ENCODE peak calls at places on chromosomes 6 and 20, in four cellular contexts. F, G, Z and I are unnamed samples.

GRCh38 chr6:118283759-118284158 is 264.3 kb upstream of the PLN start:
- DNase-seq in F (no peak), G (no peak), Z (peak; percentile 9), I (no peak)

GRCh38 chr6:132713355-132714134 is at the start of gene VNN1:
- DNase-seq in F (no peak), G (no peak), Z (peak; percentile 29), I (no peak)

GRCh38 chr6:152471459-152472070 is 165.6 kb downstream of the SYNE1 start:
- DNase-seq in F (no peak), G (no peak), Z (no peak), I (no peak)

GRCh38 chr20:571754-572331 is 28.3 kb upstream of the CSNK2A1 start:
- DNase-seq in F (peak; percentile 90), G (no peak), Z (peak; percentile 67), I (no peak)

GRCh38 chr6:79810153-79810806 is 137.1 kb downstream of the ELOVL4 start:
- DNase-seq in F (no peak), G (no peak), Z (no peak), I (no peak)

GRCh38 chr6:115016593-115016992 is 673.8 kb upstream of the HS3ST5 start:
- DNase-seq in F (no peak), G (no peak), Z (no peak), I (no peak)

GRCh38 chr6:7535498-7535897 is 6.0 kb upstream of the DSP start:
- DNase-seq in F (no peak), G (no peak), Z (no peak), I (no peak)

GRCh38 chr20:826695-827323 is 6.7 kb upstream of the FAM110A start:
- DNase-seq in F (no peak), G (no peak), Z (peak; percentile 2), I (no peak)

GRCh38 chr6:683742-684440 is 9.0 kb downstream of the EXOC2 start:
- DNase-seq in F (no peak), G (no peak), Z (peak; percentile 21), I (no peak)

GRCh38 chr20:16539280-16539679 is 34.0 kb downstream of the KIF16B start:
- DNase-seq in F (no peak), G (no peak), Z (peak; percentile 21), I (no peak)

GRCh38 chr6:167766986-167767714 is 59.6 kb upstream of the AFDN start:
- DNase-seq in F (no peak), G (peak; percentile 71), Z (no peak), I (no peak)

GRCh38 chr20:45964024-45964423 is 8.0 kb downstream of the ZNF335 start:
- DNase-seq in F (no peak), G (peak; percentile 78), Z (no peak), I (no peak)

GRCh38 chr6:104688283-104688969 is 171.3 kb downstream of the HACE1 start:
- DNase-seq in F (no peak), G (no peak), Z (no peak), I (no peak)

GRCh38 chr20:11766961-11767360 is 150.7 kb upstream of the BTBD3 start:
- DNase-seq in F (no peak), G (no peak), Z (no peak), I (no peak)

GRCh38 chr6:139398658-139399057 is 24.2 kb upstream of the CITED2 start:
- DNase-seq in F (no peak), G (no peak), Z (no peak), I (no peak)

GRCh38 chr6:31794866-31795615 is 511 bp downstream of the VARS1 start:
- DNase-seq in F (no peak), G (no peak), Z (no peak), I (no peak)

GRCh38 chr6:38364127-38364526 is 275.6 kb downstream of the BTBD9 start:
- DNase-seq in F (no peak), G (no peak), Z (no peak), I (no peak)

DNA sequence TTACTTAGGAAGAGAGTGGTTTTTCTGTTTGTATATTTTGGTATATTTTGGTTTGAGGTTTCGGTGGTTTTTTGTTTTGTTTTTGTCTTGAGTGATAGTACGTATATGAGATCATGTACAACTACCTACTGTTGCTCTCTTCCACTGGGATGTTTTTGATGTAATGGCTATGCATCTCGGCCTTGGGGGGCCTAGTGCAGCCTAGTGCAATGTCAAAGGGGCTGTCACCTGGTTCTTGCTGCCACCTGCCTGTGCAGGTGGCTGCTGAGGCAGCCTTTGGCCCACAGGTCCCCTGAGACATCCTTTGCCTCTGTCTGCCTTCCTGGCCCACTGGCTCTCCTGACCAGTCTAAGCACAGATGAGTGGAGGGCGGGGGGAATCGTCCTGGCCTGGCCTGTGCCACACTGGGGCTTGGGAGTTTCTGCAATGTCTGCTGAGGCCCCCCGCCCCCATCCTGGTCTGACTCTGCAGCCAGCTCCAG is 546.6 kb downstream of the CD83 start:
- DNase-seq in F (no peak), G (no peak), Z (no peak), I (no peak)
- H3K27ac ChIP-seq in F (no peak overlapping the region), G (no peak overlapping the region), Z (no peak overlapping the region), I (no peak overlapping the region)

GRCh38 chr20:62475819-62476073 is at the start of gene GATA5:
- DNase-seq in F (no peak), G (no peak), Z (no peak), I (no peak)
- H3K4me3 ChIP-seq in F (peak within 1 kb of the TSS; percentile 40), G (peak within 1 kb of the TSS; percentile 49), Z (peak within 1 kb of the TSS; percentile 30), I (peak within 1 kb of the TSS; percentile 59)

DNA sequence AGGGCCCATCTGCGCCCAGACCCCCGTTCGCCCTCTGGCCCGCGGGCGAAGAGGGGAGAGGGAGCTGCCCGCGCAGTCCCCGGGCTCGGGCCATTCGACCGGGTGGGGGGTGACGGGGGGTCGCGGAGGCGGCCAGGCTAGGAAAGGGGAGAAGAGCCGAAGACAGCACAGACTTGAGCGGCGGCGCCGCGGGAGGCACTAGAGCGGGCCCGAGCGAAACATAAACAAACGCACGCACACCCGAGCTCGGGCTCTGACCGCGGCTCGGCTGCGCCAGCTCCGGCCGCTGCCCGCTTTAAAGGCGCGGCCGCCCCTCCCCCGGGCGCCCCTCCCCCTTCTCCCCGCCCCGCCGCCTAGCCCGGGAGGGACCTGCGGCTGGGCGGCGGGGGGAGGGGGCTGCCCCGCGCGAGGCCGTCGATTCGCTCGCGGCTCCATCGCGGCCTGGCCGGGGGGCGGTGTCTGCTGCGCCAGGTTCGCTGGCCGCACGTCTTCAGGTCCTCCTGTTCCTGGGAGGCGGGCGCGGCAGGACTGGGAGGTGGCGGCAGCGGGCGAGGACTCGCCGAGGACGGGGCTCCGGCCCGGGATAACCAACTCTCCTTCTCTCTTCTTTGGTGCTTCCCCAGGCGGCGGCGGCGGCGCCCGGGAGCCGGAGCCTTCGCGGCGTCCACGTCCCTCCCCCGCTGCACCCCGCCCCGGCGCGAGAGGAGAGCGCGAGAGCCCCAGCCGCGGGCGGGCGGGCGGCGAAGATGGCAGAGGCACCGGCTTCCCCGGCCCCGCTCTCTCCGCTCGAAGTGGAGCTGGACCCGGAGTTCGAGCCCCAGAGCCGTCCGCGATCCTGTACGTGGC is at the start of gene FOXO3:
- DNase-seq in F (peak; percentile 93), G (peak; percentile 94), Z (peak; percentile 95), I (peak; percentile 63)
- H3K27me3 ChIP-seq in F (no peaks in the 10 kb centered on the region), G (no peaks in the 10 kb centered on the region), Z (no peaks in the 10 kb centered on the region), I (no peaks in the 10 kb centered on the region)

DNA sequence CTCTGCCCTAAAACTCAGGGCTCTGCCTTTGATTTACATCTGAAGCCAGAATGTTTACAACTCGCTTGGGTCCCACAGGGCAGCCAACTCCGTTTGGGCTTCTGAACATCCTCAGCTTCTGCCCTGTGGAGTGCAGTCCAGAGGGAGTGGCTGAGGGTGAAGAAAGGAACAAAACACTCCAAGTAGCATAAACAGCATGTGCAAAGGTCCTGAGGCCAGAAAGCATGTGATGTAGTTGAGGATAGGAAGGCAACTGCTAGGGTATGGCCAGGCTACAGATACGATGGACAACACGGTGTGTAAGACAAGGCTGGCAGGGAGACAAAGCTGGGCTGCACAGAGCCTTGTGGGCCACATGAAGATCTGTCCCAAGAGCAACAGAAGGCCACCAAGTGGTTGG is 12.5 kb downstream of the JAG1 start:
- DNase-seq in F (no peak), G (peak; percentile 29), Z (no peak), I (no peak)
- H3K27ac ChIP-seq in F (no peak overlapping the region), G (peak overlapping the region; percentile 60), Z (peak overlapping the region; percentile 61), I (peak overlapping the region; percentile 100)

GRCh38 chr20:2172305-2173175 is 70.9 kb downstream of the STK35 start:
- DNase-seq in F (peak; percentile 64), G (peak; percentile 81), Z (peak; percentile 68), I (peak; percentile 29)
- H3K4me3 ChIP-seq in F (no peak overlapping the region), G (no peak overlapping the region), Z (no peak overlapping the region), I (no peak overlapping the region)

GRCh38 chr6:75824160-75824559 is 75.1 kb downstream of the MYO6 start:
- DNase-seq in F (no peak), G (no peak), Z (no peak), I (no peak)

GRCh38 chr6:75815756-75816155 is 66.7 kb downstream of the MYO6 start:
- DNase-seq in F (no peak), G (no peak), Z (no peak), I (no peak)

GRCh38 chr6:75818061-75818855 is 69.2 kb downstream of the MYO6 start:
- DNase-seq in F (no peak), G (no peak), Z (no peak), I (no peak)

GRCh38 chr6:75819776-75820487 is 70.9 kb downstream of the MYO6 start:
- DNase-seq in F (no peak), G (no peak), Z (no peak), I (no peak)
- H3K27me3 ChIP-seq in F (no peaks in the 10 kb centered on the region), G (no peaks in the 10 kb centered on the region), Z (no peaks in the 10 kb centered on the region), I (no peaks in the 10 kb centered on the region)

DNA sequence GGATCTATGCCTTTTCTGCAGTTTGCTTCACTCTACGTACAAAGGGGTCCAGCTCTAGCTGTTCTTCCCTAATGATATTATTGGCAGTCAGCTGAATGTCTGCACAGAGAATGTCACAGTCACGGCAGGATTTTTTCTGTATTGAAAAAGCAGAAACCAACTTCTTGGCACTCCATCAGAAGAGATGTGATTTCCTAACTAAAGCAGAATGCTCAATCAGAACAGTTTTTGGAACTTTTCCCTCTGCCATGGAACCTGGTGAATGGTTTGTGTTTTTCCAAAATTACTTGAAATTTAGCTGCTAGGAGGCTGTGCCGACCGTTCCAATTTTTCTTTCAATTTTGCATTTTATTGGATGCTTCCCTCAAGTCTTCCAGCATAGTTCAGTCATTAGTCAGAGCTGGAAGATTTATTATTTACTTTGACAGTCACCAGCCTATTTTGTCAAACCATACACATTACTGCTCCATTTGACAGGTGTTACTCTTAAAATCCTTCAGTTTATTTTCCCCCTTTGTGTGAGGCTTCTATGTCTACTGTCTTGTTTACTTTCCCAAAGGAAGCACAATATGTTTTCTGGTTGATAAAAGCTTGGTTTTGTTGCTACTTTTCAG is 259.6 kb upstream of the EPHA7 start:
- DNase-seq in F (no peak), G (no peak), Z (no peak), I (no peak)
- H3K27ac ChIP-seq in F (no peak overlapping the region), G (no peak overlapping the region), Z (no peak overlapping the region), I (no peak overlapping the region)